ENCODE peak calls at places on chromosomes 7 and 10, in five cellular contexts. One of them, this sample, is unnamed.

GRCh38 chr7:88212918-88213317 is 6.9 kb downstream of the SRI start:
- ATAC-seq in HepG2: no peak
- ATAC-seq in HCT116: no peak
- ATAC-seq in right lobe of liver: no peak
- ATAC-seq in heart left ventricle: no peak
- ATAC-seq in this sample: no peak

GRCh38 chr10:97543025-97543546 is 29.5 kb upstream of the ANKRD2 start:
- ATAC-seq in HepG2: peak; percentile 78
- ATAC-seq in HCT116: peak; percentile 77
- ATAC-seq in right lobe of liver: peak; percentile 80
- ATAC-seq in heart left ventricle: peak; percentile 87
- ATAC-seq in this sample: peak; percentile 87

GRCh38 chr7:44650772-44651171 is 44.3 kb downstream of the OGDH start:
- ATAC-seq in HepG2: no peak
- ATAC-seq in HCT116: no peak
- ATAC-seq in right lobe of liver: no peak
- ATAC-seq in heart left ventricle: peak; percentile 88
- ATAC-seq in this sample: peak; percentile 31

GRCh38 chr7:39746162-39746782 is 122.9 kb downstream of the RALA start:
- ATAC-seq in HepG2: peak; percentile 72
- ATAC-seq in HCT116: peak; percentile 78
- ATAC-seq in right lobe of liver: peak; percentile 93
- ATAC-seq in heart left ventricle: peak; percentile 92
- ATAC-seq in this sample: peak; percentile 79

GRCh38 chr7:81186691-81187090 is 267.8 kb upstream of the SEMA3C start:
- ATAC-seq in HepG2: no peak
- ATAC-seq in HCT116: no peak
- ATAC-seq in right lobe of liver: no peak
- ATAC-seq in heart left ventricle: peak; percentile 28
- ATAC-seq in this sample: peak; percentile 84

GRCh38 chr7:133691727-133692450 is 435.3 kb upstream of the LRGUK start:
- ATAC-seq in HepG2: no peak
- ATAC-seq in HCT116: no peak
- ATAC-seq in right lobe of liver: no peak
- ATAC-seq in heart left ventricle: peak; percentile 33
- ATAC-seq in this sample: no peak

GRCh38 chr10:66637273-66638036 is 288.4 kb upstream of the LRRTM3 start:
- ATAC-seq in HepG2: no peak
- ATAC-seq in HCT116: no peak
- ATAC-seq in right lobe of liver: no peak
- ATAC-seq in heart left ventricle: peak; percentile 84
- ATAC-seq in this sample: no peak

GRCh38 chr7:128166603-128167315 is 74.3 kb upstream of the LEP start:
- ATAC-seq in HepG2: peak; percentile 14
- ATAC-seq in HCT116: no peak
- ATAC-seq in right lobe of liver: peak; percentile 34
- ATAC-seq in heart left ventricle: no peak
- ATAC-seq in this sample: no peak

GRCh38 chr10:95026461-95026860 is 42.8 kb downstream of the CYP2C8 start:
- ATAC-seq in HepG2: no peak
- ATAC-seq in HCT116: no peak
- ATAC-seq in right lobe of liver: no peak
- ATAC-seq in heart left ventricle: no peak
- ATAC-seq in this sample: no peak

GRCh38 chr7:123665157-123665556 is 9.5 kb downstream of the LMOD2 start:
- ATAC-seq in HepG2: no peak
- ATAC-seq in HCT116: no peak
- ATAC-seq in right lobe of liver: no peak
- ATAC-seq in heart left ventricle: no peak
- ATAC-seq in this sample: no peak

GRCh38 chr10:60479305-60480020 is 89.8 kb upstream of the ANK3 start:
- ATAC-seq in HepG2: no peak
- ATAC-seq in HCT116: no peak
- ATAC-seq in right lobe of liver: no peak
- ATAC-seq in heart left ventricle: no peak
- ATAC-seq in this sample: no peak

GRCh38 chr10:72079356-72079755 is 9.0 kb downstream of the SPOCK2 start:
- ATAC-seq in HepG2: no peak
- ATAC-seq in HCT116: no peak
- ATAC-seq in right lobe of liver: no peak
- ATAC-seq in heart left ventricle: no peak
- ATAC-seq in this sample: no peak

GRCh38 chr7:50728184-50728583 is 54.5 kb downstream of the GRB10 start:
- ATAC-seq in HepG2: no peak
- ATAC-seq in HCT116: no peak
- ATAC-seq in right lobe of liver: peak; percentile 34
- ATAC-seq in heart left ventricle: peak; percentile 64
- ATAC-seq in this sample: peak; percentile 50

GRCh38 chr10:85667638-85668233 is 698.9 kb downstream of the GRID1 start:
- ATAC-seq in HepG2: no peak
- ATAC-seq in HCT116: no peak
- ATAC-seq in right lobe of liver: no peak
- ATAC-seq in heart left ventricle: no peak
- ATAC-seq in this sample: no peak

GRCh38 chr7:37354661-37355131 is 94.0 kb downstream of the ELMO1 start:
- ATAC-seq in HepG2: peak; percentile 84
- ATAC-seq in HCT116: no peak
- ATAC-seq in right lobe of liver: peak; percentile 90
- ATAC-seq in heart left ventricle: peak; percentile 93
- ATAC-seq in this sample: peak; percentile 93
- TF ChIP-seq POLR2A in HepG2: no peak
- TF ChIP-seq POLR2A in HCT116: no peak
- TF ChIP-seq POLR2A in right lobe of liver: no peak
- TF ChIP-seq POLR2A in heart left ventricle: no peak
- TF ChIP-seq POLR2A in this sample: no peak

DNA sequence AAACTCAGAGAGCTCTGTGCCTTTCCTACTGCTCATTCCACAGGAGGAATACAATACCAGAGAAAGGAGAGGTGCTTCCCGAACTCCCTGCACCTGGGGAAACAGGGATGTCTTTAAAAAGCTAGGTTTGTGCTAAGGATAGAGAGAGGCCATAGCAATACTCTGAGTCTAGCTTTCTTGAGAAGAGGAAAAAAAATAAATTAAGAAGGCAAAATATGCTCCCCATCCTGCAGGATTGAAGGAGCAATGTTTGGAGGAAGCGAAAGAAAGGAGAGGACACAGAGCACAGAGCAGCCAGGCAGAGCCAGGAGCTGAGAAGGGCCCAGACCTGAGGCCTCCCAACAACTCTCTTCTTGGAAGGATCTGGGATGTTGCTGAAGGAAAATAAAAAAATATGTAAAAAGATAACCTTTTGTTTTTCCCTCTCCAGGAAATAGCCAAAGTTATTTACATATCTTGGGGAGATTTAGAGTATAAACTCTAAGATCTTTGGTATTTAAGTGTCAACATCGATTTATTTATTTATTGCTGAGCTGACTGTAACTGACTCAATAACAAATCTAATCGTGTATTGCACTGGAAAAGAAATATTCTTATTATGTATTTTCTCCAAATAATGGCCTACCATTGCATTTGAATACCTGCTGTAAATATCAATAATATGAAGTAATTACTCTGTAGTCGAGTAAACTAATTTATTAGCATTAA is 1.6 kb upstream of the HOXA11 start:
- ATAC-seq in HepG2: no peak
- ATAC-seq in HCT116: no peak
- ATAC-seq in right lobe of liver: no peak
- ATAC-seq in heart left ventricle: no peak
- ATAC-seq in this sample: no peak
- H3K27me3 ChIP-seq in HepG2: peaks cover 100% of the 10 kb centered on the region
- H3K27me3 ChIP-seq in HCT116: no peaks in the 10 kb centered on the region
- H3K27me3 ChIP-seq in right lobe of liver: peaks cover 22% of the 10 kb centered on the region
- H3K27me3 ChIP-seq in heart left ventricle: peaks cover 84% of the 10 kb centered on the region
- H3K27me3 ChIP-seq in this sample: peaks cover 100% of the 10 kb centered on the region

GRCh38 chr7:85833071-85833470 is 646.2 kb upstream of the SEMA3D start:
- ATAC-seq in HepG2: no peak
- ATAC-seq in HCT116: no peak
- ATAC-seq in right lobe of liver: no peak
- ATAC-seq in heart left ventricle: no peak
- ATAC-seq in this sample: no peak

GRCh38 chr7:85828654-85829053 is 641.8 kb upstream of the SEMA3D start:
- ATAC-seq in HepG2: no peak
- ATAC-seq in HCT116: no peak
- ATAC-seq in right lobe of liver: no peak
- ATAC-seq in heart left ventricle: no peak
- ATAC-seq in this sample: no peak

GRCh38 chr7:85829176-85829575 is 642.3 kb upstream of the SEMA3D start:
- ATAC-seq in HepG2: no peak
- ATAC-seq in HCT116: no peak
- ATAC-seq in right lobe of liver: no peak
- ATAC-seq in heart left ventricle: no peak
- ATAC-seq in this sample: no peak

GRCh38 chr7:85830982-85831381 is 644.1 kb upstream of the SEMA3D start:
- ATAC-seq in HepG2: no peak
- ATAC-seq in HCT116: no peak
- ATAC-seq in right lobe of liver: no peak
- ATAC-seq in heart left ventricle: no peak
- ATAC-seq in this sample: no peak

GRCh38 chr7:85829817-85830432 is 643.1 kb upstream of the SEMA3D start:
- ATAC-seq in HepG2: no peak
- ATAC-seq in HCT116: peak; percentile 63
- ATAC-seq in right lobe of liver: no peak
- ATAC-seq in heart left ventricle: no peak
- ATAC-seq in this sample: no peak
- TF ChIP-seq CTCF in HepG2: peak; percentile 16
- TF ChIP-seq CTCF in HCT116: peak; percentile 49
- TF ChIP-seq CTCF in right lobe of liver: peak; percentile 24
- TF ChIP-seq CTCF in heart left ventricle: no peak
- TF ChIP-seq CTCF in this sample: no peak

GRCh38 chr10:88835095-88835909 is 16.3 kb downstream of the ANKRD22 start:
- ATAC-seq in HepG2: peak; percentile 99
- ATAC-seq in HCT116: peak; percentile 97
- ATAC-seq in right lobe of liver: peak; percentile 93
- ATAC-seq in heart left ventricle: peak; percentile 97
- ATAC-seq in this sample: peak; percentile 87
- TF ChIP-seq POLR2A in HepG2: no peak
- TF ChIP-seq POLR2A in HCT116: no peak
- TF ChIP-seq POLR2A in right lobe of liver: no peak
- TF ChIP-seq POLR2A in heart left ventricle: no peak
- TF ChIP-seq POLR2A in this sample: no peak

DNA sequence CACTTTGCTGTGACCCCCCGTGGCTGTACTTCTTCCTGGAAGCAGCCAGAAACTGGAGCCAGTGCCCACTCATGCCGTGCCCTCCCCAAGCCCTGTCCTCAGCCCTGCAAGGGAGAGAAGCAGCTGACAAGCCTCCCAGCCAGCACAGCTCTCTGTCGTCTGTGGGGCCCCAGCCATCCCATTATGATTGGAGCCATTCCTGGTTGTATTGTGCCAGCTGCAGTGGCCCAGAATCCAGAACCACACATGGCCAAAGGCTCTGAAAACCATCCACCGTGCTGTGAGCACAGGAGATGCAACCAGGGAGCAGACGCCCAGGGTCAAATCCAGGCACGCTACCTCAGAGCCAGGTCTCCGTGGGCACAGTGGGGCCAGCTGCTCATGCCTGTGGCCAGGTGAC is 18.7 kb downstream of the GRID2IP start:
- ATAC-seq in HepG2: no peak
- ATAC-seq in HCT116: no peak
- ATAC-seq in right lobe of liver: peak; percentile 8
- ATAC-seq in heart left ventricle: no peak
- ATAC-seq in this sample: no peak
- H3K27me3 ChIP-seq in HepG2: peaks cover 61% of the 10 kb centered on the region
- H3K27me3 ChIP-seq in HCT116: no peaks in the 10 kb centered on the region
- H3K27me3 ChIP-seq in right lobe of liver: no peaks in the 10 kb centered on the region
- H3K27me3 ChIP-seq in heart left ventricle: peaks cover 14% of the 10 kb centered on the region
- H3K27me3 ChIP-seq in this sample: peaks cover 86% of the 10 kb centered on the region

DNA sequence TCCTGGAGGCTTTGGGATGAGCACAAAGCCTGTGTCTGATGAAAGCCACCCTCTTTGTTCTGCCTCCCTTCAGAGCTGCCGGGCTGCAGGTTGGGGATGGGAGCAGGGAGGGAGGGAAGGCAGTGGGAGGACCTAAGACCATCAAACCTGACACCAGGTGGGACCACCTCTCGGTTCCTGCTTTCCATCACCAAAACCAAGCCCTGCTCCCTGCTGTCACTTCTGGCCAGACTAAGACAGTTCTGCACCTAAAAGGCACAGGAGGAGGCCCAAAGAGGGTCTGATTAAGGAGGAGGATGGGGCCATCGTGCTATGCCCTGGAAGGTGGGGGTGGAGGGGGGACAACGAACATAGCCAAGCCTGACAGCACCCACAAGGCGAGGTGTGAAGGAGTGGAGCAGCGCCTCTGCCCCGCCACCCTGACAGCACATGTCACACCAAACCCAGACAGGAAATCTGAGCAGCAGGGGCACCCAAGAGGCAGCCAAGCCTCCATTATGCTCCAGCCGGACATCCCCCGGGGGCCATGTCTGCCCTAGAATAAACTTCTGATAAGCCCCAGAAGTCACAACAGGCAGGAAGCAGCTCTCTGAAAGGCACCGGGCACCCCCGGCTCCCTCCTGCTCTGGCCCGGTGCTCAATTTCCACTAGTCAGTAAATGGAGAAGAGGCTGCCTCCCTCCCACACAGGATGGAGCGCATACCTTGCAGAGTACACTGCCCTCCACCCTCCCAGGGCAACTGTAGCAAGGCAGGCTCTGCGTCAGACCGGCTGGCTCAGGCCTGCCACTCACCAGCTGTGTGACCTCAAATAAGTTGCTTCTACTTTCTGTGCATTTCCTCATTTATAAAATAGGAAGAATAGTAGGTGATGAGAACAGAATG is 48.9 kb downstream of the DLG5 start:
- ATAC-seq in HepG2: peak; percentile 37
- ATAC-seq in HCT116: no peak
- ATAC-seq in right lobe of liver: peak; percentile 59
- ATAC-seq in heart left ventricle: peak; percentile 83
- ATAC-seq in this sample: peak; percentile 80
- TF ChIP-seq CTCF in HepG2: no peak
- TF ChIP-seq CTCF in HCT116: no peak
- TF ChIP-seq CTCF in right lobe of liver: no peak
- TF ChIP-seq CTCF in heart left ventricle: no peak
- TF ChIP-seq CTCF in this sample: no peak

GRCh38 chr7:100148559-100149328 is at the start of gene LAMTOR4:
- ATAC-seq in HepG2: peak; percentile 98
- ATAC-seq in HCT116: peak; percentile 98
- ATAC-seq in right lobe of liver: peak; percentile 97
- ATAC-seq in heart left ventricle: peak; percentile 99
- ATAC-seq in this sample: peak; percentile 100
- TF ChIP-seq POLR2A in HepG2: no peak
- TF ChIP-seq POLR2A in HCT116: peak; percentile 61
- TF ChIP-seq POLR2A in right lobe of liver: peak; percentile 72
- TF ChIP-seq POLR2A in heart left ventricle: peak; percentile 94
- TF ChIP-seq POLR2A in this sample: peak; percentile 73

GRCh38 chr7:26856481-26856880 is 7.9 kb downstream of the SKAP2 start:
- ATAC-seq in HepG2: no peak
- ATAC-seq in HCT116: no peak
- ATAC-seq in right lobe of liver: no peak
- ATAC-seq in heart left ventricle: no peak
- ATAC-seq in this sample: no peak
- H3K27me3 ChIP-seq in HepG2: no peaks in the 10 kb centered on the region
- H3K27me3 ChIP-seq in HCT116: no peaks in the 10 kb centered on the region
- H3K27me3 ChIP-seq in right lobe of liver: no peaks in the 10 kb centered on the region
- H3K27me3 ChIP-seq in heart left ventricle: no peaks in the 10 kb centered on the region
- H3K27me3 ChIP-seq in this sample: no peaks in the 10 kb centered on the region

This sample was measured in gastroesophageal sphincter.